ENCODE peak calls at places on chromosomes 4 and X, in seven cellular contexts. One of them, this sample, is unnamed.

GRCh38 chr4:176883681-176884418 is 91.1 kb upstream of the VEGFC start:
- DNase-seq in HCT116: no peak
- DNase-seq in K562: no peak
- DNase-seq in GM12878: no peak
- DNase-seq in HepG2: no peak
- DNase-seq in SK-N-SH: no peak
- DNase-seq in H1: no peak
- DNase-seq in this sample: no peak

GRCh38 chr4:55121246-55121645 is 4.1 kb downstream of the KDR start:
- DNase-seq in HCT116: no peak
- DNase-seq in K562: no peak
- DNase-seq in GM12878: no peak
- DNase-seq in HepG2: no peak
- DNase-seq in SK-N-SH: no peak
- DNase-seq in H1: no peak
- DNase-seq in this sample: no peak

GRCh38 chr4:122842392-122842791 is 15.8 kb downstream of the FGF2 start:
- DNase-seq in HCT116: no peak
- DNase-seq in K562: no peak
- DNase-seq in GM12878: no peak
- DNase-seq in HepG2: no peak
- DNase-seq in SK-N-SH: no peak
- DNase-seq in H1: no peak
- DNase-seq in this sample: no peak

GRCh38 chrX:136200466-136200865 is 50.7 kb downstream of the MAP7D3 start:
- DNase-seq in HCT116: no peak
- DNase-seq in K562: peak
- DNase-seq in GM12878: no peak
- DNase-seq in HepG2: no peak
- DNase-seq in SK-N-SH: no peak
- DNase-seq in H1: no peak
- DNase-seq in this sample: no peak

GRCh38 chr4:103998752-103999151 is 279.0 kb upstream of the TACR3 start:
- DNase-seq in HCT116: no peak
- DNase-seq in K562: no peak
- DNase-seq in GM12878: no peak
- DNase-seq in HepG2: no peak
- DNase-seq in SK-N-SH: no peak
- DNase-seq in H1: no peak
- DNase-seq in this sample: no peak

GRCh38 chr4:8724436-8725070 is 132.0 kb downstream of the CPZ start:
- DNase-seq in HCT116: no peak
- DNase-seq in K562: no peak
- DNase-seq in GM12878: no peak
- DNase-seq in HepG2: no peak
- DNase-seq in SK-N-SH: no peak
- DNase-seq in H1: no peak
- DNase-seq in this sample: no peak

GRCh38 chr4:55475394-55476243 is 71.1 kb downstream of the CLOCK start:
- DNase-seq in HCT116: no peak
- DNase-seq in K562: no peak
- DNase-seq in GM12878: peak
- DNase-seq in HepG2: no peak
- DNase-seq in SK-N-SH: no peak
- DNase-seq in H1: no peak
- DNase-seq in this sample: no peak

GRCh38 chr4:108821056-108821925 is 58.4 kb upstream of the ETNPPL start:
- DNase-seq in HCT116: no peak
- DNase-seq in K562: no peak
- DNase-seq in GM12878: no peak
- DNase-seq in HepG2: no peak
- DNase-seq in SK-N-SH: no peak
- DNase-seq in H1: no peak
- DNase-seq in this sample: no peak

GRCh38 chr4:40196724-40197281 is at the start of gene RHOH:
- DNase-seq in HCT116: no peak
- DNase-seq in K562: no peak
- DNase-seq in GM12878: no peak
- DNase-seq in HepG2: no peak
- DNase-seq in SK-N-SH: no peak
- DNase-seq in H1: no peak
- DNase-seq in this sample: no peak

GRCh38 chrX:75547783-75548182 is 24.9 kb upstream of the ZDHHC15 start:
- DNase-seq in HCT116: no peak
- DNase-seq in K562: no peak
- DNase-seq in GM12878: no peak
- DNase-seq in HepG2: no peak
- DNase-seq in SK-N-SH: no peak
- DNase-seq in H1: no peak
- DNase-seq in this sample: no peak

GRCh38 chr4:56902703-56903102 is 5.0 kb upstream of the REST start:
- DNase-seq in HCT116: no peak
- DNase-seq in K562: no peak
- DNase-seq in GM12878: no peak
- DNase-seq in HepG2: no peak
- DNase-seq in SK-N-SH: no peak
- DNase-seq in H1: no peak
- DNase-seq in this sample: no peak

GRCh38 chr4:47639531-47639930 is 154.5 kb downstream of the ATP10D start:
- DNase-seq in HCT116: peak
- DNase-seq in K562: no peak
- DNase-seq in GM12878: no peak
- DNase-seq in HepG2: no peak
- DNase-seq in SK-N-SH: no peak
- DNase-seq in H1: no peak
- DNase-seq in this sample: no peak

GRCh38 chr4:186554890-186555827 is at the start of gene MTNR1A:
- DNase-seq in HCT116: no peak
- DNase-seq in K562: no peak
- DNase-seq in GM12878: no peak
- DNase-seq in HepG2: no peak
- DNase-seq in SK-N-SH: peak
- DNase-seq in H1: no peak
- DNase-seq in this sample: no peak

GRCh38 chr4:5158391-5158770 is 107.1 kb downstream of the STK32B start:
- DNase-seq in HCT116: no peak
- DNase-seq in K562: no peak
- DNase-seq in GM12878: no peak
- DNase-seq in HepG2: peak
- DNase-seq in SK-N-SH: no peak
- DNase-seq in H1: no peak
- DNase-seq in this sample: no peak

GRCh38 chrX:51892921-51893745 is at the start of gene MAGED1:
- DNase-seq in HCT116: no peak
- DNase-seq in K562: no peak
- DNase-seq in GM12878: peak
- DNase-seq in HepG2: peak
- DNase-seq in SK-N-SH: peak
- DNase-seq in H1: peak
- DNase-seq in this sample: peak

GRCh38 chr4:55397521-55398321 is 2.0 kb downstream of the TMEM165 start:
- DNase-seq in HCT116: no peak
- DNase-seq in K562: no peak
- DNase-seq in GM12878: no peak
- DNase-seq in HepG2: no peak
- DNase-seq in SK-N-SH: no peak
- DNase-seq in H1: no peak
- DNase-seq in this sample: no peak

GRCh38 chrX:154378059-154378798 is 866 bp upstream of the EMD start:
- DNase-seq in HCT116: no peak
- DNase-seq in K562: peak
- DNase-seq in GM12878: no peak
- DNase-seq in HepG2: no peak
- DNase-seq in SK-N-SH: peak
- DNase-seq in H1: no peak
- DNase-seq in this sample: no peak

GRCh38 chr4:168877779-168878491 is 132.1 kb downstream of the CBR4 start:
- DNase-seq in HCT116: no peak
- DNase-seq in K562: no peak
- DNase-seq in GM12878: no peak
- DNase-seq in HepG2: no peak
- DNase-seq in SK-N-SH: peak
- DNase-seq in H1: no peak
- DNase-seq in this sample: no peak

GRCh38 chr4:159229164-159229563 is 126.3 kb downstream of the RAPGEF2 start:
- DNase-seq in HCT116: no peak
- DNase-seq in K562: no peak
- DNase-seq in GM12878: no peak
- DNase-seq in HepG2: peak
- DNase-seq in SK-N-SH: no peak
- DNase-seq in H1: no peak
- DNase-seq in this sample: no peak

GRCh38 chr4:51932261-51932660 is 87.9 kb downstream of the LRRC66 start:
- DNase-seq in HCT116: no peak
- DNase-seq in K562: no peak
- DNase-seq in GM12878: no peak
- DNase-seq in HepG2: no peak
- DNase-seq in SK-N-SH: no peak
- DNase-seq in H1: no peak
- DNase-seq in this sample: no peak

GRCh38 chr4:137432431-137432830 is 99.9 kb downstream of the PCDH18 start:
- DNase-seq in HCT116: no peak
- DNase-seq in K562: no peak
- DNase-seq in GM12878: no peak
- DNase-seq in HepG2: no peak
- DNase-seq in SK-N-SH: no peak
- DNase-seq in H1: no peak
- DNase-seq in this sample: no peak

GRCh38 chrX:16711219-16712115 is 1.0 kb downstream of the CTPS2 start:
- DNase-seq in HCT116: no peak
- DNase-seq in K562: peak
- DNase-seq in GM12878: no peak
- DNase-seq in HepG2: peak
- DNase-seq in SK-N-SH: peak
- DNase-seq in H1: no peak
- DNase-seq in this sample: no peak

GRCh38 chrX:100931218-100931924 is 2.7 kb upstream of the XKRX start:
- DNase-seq in HCT116: no peak
- DNase-seq in K562: no peak
- DNase-seq in GM12878: no peak
- DNase-seq in HepG2: no peak
- DNase-seq in SK-N-SH: no peak
- DNase-seq in H1: no peak
- DNase-seq in this sample: no peak

GRCh38 chr4:186948361-186949291 is 225.0 kb upstream of the FAT1 start:
- DNase-seq in HCT116: no peak
- DNase-seq in K562: peak
- DNase-seq in GM12878: no peak
- DNase-seq in HepG2: no peak
- DNase-seq in SK-N-SH: peak
- DNase-seq in H1: no peak
- DNase-seq in this sample: no peak

GRCh38 chr4:1035510-1035909 is 24.1 kb downstream of the FGFRL1 start:
- DNase-seq in HCT116: no peak
- DNase-seq in K562: no peak
- DNase-seq in GM12878: no peak
- DNase-seq in HepG2: peak
- DNase-seq in SK-N-SH: no peak
- DNase-seq in H1: no peak
- DNase-seq in this sample: no peak

GRCh38 chrX:40243699-40244098 is 145.9 kb upstream of the BCOR start:
- DNase-seq in HCT116: no peak
- DNase-seq in K562: no peak
- DNase-seq in GM12878: no peak
- DNase-seq in HepG2: no peak
- DNase-seq in SK-N-SH: peak
- DNase-seq in H1: no peak
- DNase-seq in this sample: no peak

GRCh38 chr4:148776944-148777343 is 334.7 kb upstream of the NR3C2 start:
- DNase-seq in HCT116: no peak
- DNase-seq in K562: no peak
- DNase-seq in GM12878: no peak
- DNase-seq in HepG2: no peak
- DNase-seq in SK-N-SH: no peak
- DNase-seq in H1: no peak
- DNase-seq in this sample: no peak
- TF ChIP-seq YY1 in HCT116: no peak
- TF ChIP-seq YY1 in K562: no peak
- TF ChIP-seq YY1 in GM12878: no peak
- TF ChIP-seq YY1 in HepG2: no peak
- TF ChIP-seq YY1 in SK-N-SH: no peak
- TF ChIP-seq YY1 in H1: no peak
- TF ChIP-seq YY1 in this sample: no peak

GRCh38 chr4:98468744-98469143 is 189.7 kb downstream of the TSPAN5 start:
- DNase-seq in HCT116: no peak
- DNase-seq in K562: no peak
- DNase-seq in GM12878: no peak
- DNase-seq in HepG2: no peak
- DNase-seq in SK-N-SH: no peak
- DNase-seq in H1: no peak
- DNase-seq in this sample: no peak
- TF ChIP-seq YY1 in HCT116: no peak
- TF ChIP-seq YY1 in K562: no peak
- TF ChIP-seq YY1 in GM12878: no peak
- TF ChIP-seq YY1 in HepG2: no peak
- TF ChIP-seq YY1 in SK-N-SH: no peak
- TF ChIP-seq YY1 in H1: no peak
- TF ChIP-seq YY1 in this sample: no peak

GRCh38 chrX:49171752-49172279 is at the start of gene PLP2:
- DNase-seq in HCT116: no peak
- DNase-seq in K562: peak
- DNase-seq in GM12878: no peak
- DNase-seq in HepG2: no peak
- DNase-seq in SK-N-SH: peak
- DNase-seq in H1: no peak
- DNase-seq in this sample: no peak
- TF ChIP-seq YY1 in HCT116: no peak
- TF ChIP-seq YY1 in K562: no peak
- TF ChIP-seq YY1 in GM12878: peak
- TF ChIP-seq YY1 in HepG2: no peak
- TF ChIP-seq YY1 in SK-N-SH: no peak
- TF ChIP-seq YY1 in H1: no peak
- TF ChIP-seq YY1 in this sample: no peak

GRCh38 chrX:21479695-21480280 is 105.6 kb downstream of the CNKSR2 start:
- DNase-seq in HCT116: no peak
- DNase-seq in K562: no peak
- DNase-seq in GM12878: no peak
- DNase-seq in HepG2: peak
- DNase-seq in SK-N-SH: peak
- DNase-seq in H1: no peak
- DNase-seq in this sample: peak
- TF ChIP-seq YY1 in HCT116: no peak
- TF ChIP-seq YY1 in K562: no peak
- TF ChIP-seq YY1 in GM12878: no peak
- TF ChIP-seq YY1 in HepG2: no peak
- TF ChIP-seq YY1 in SK-N-SH: no peak
- TF ChIP-seq YY1 in H1: no peak
- TF ChIP-seq YY1 in this sample: no peak